ENCODE peak calls at places on chromosome 9, in five cellular contexts. One of them, this sample, is unnamed.

GRCh38 chr9:81490605-81491331 is 198.6 kb downstream of the TLE1 start:
- DNase-seq in adrenal gland: no peak
- DNase-seq in mucosa of descending colon: no peak
- DNase-seq in CD4-positive, alpha-beta T cell: no peak
- DNase-seq in right atrium auricular region: no peak
- DNase-seq in this sample: peak; percentile 73

GRCh38 chr9:34451545-34451944 is 6.8 kb downstream of the FAM219A start:
- DNase-seq in mucosa of descending colon: no peak
- DNase-seq in right atrium auricular region: no peak
- DNase-seq in adrenal gland: no peak
- DNase-seq in CD4-positive, alpha-beta T cell: no peak
- DNase-seq in this sample: peak; percentile 45

GRCh38 chr9:6498982-6499381 is 86.0 kb downstream of the UHRF2 start:
- DNase-seq in CD4-positive, alpha-beta T cell: no peak
- DNase-seq in mucosa of descending colon: no peak
- DNase-seq in adrenal gland: no peak
- DNase-seq in right atrium auricular region: no peak
- DNase-seq in this sample: peak; percentile 39

GRCh38 chr9:16918920-16919319 is 48.5 kb upstream of the BNC2 start:
- DNase-seq in CD4-positive, alpha-beta T cell: no peak
- DNase-seq in adrenal gland: no peak
- DNase-seq in right atrium auricular region: no peak
- DNase-seq in mucosa of descending colon: no peak
- DNase-seq in this sample: no peak

GRCh38 chr9:5712651-5713360 is 83.9 kb downstream of the RIC1 start:
- DNase-seq in adrenal gland: no peak
- DNase-seq in CD4-positive, alpha-beta T cell: no peak
- DNase-seq in mucosa of descending colon: no peak
- DNase-seq in right atrium auricular region: no peak
- DNase-seq in this sample: no peak

GRCh38 chr9:97271292-97271691 is 36.2 kb upstream of the CCDC180 start:
- DNase-seq in right atrium auricular region: no peak
- DNase-seq in CD4-positive, alpha-beta T cell: no peak
- DNase-seq in mucosa of descending colon: no peak
- DNase-seq in adrenal gland: no peak
- DNase-seq in this sample: no peak

GRCh38 chr9:105710638-105711037 is 16.3 kb downstream of the TMEM38B start:
- DNase-seq in right atrium auricular region: no peak
- DNase-seq in mucosa of descending colon: no peak
- DNase-seq in adrenal gland: no peak
- DNase-seq in CD4-positive, alpha-beta T cell: no peak
- DNase-seq in this sample: no peak

GRCh38 chr9:126833710-126834345 is 26.6 kb upstream of the ZBTB34 start:
- DNase-seq in mucosa of descending colon: no peak
- DNase-seq in adrenal gland: no peak
- DNase-seq in right atrium auricular region: no peak
- DNase-seq in CD4-positive, alpha-beta T cell: no peak
- DNase-seq in this sample: no peak

GRCh38 chr9:134870311-134870694 is 10.3 kb upstream of the FCN2 start:
- DNase-seq in right atrium auricular region: no peak
- DNase-seq in mucosa of descending colon: no peak
- DNase-seq in adrenal gland: no peak
- DNase-seq in CD4-positive, alpha-beta T cell: no peak
- DNase-seq in this sample: no peak

GRCh38 chr9:89743216-89743575 is 138.4 kb downstream of the GADD45G start:
- DNase-seq in adrenal gland: no peak
- DNase-seq in CD4-positive, alpha-beta T cell: no peak
- DNase-seq in right atrium auricular region: no peak
- DNase-seq in mucosa of descending colon: no peak
- DNase-seq in this sample: no peak

GRCh38 chr9:108859459-108860114 is 2.5 kb upstream of the ACTL7A start:
- DNase-seq in CD4-positive, alpha-beta T cell: no peak
- DNase-seq in right atrium auricular region: no peak
- DNase-seq in adrenal gland: no peak
- DNase-seq in mucosa of descending colon: no peak
- DNase-seq in this sample: peak; percentile 27

GRCh38 chr9:22790329-22790728 is 343.7 kb downstream of the DMRTA1 start:
- DNase-seq in adrenal gland: no peak
- DNase-seq in CD4-positive, alpha-beta T cell: no peak
- DNase-seq in right atrium auricular region: no peak
- DNase-seq in mucosa of descending colon: no peak
- DNase-seq in this sample: no peak

GRCh38 chr9:75798484-75798883 is 92.0 kb upstream of the PCSK5 start:
- DNase-seq in adrenal gland: no peak
- DNase-seq in right atrium auricular region: no peak
- DNase-seq in mucosa of descending colon: no peak
- DNase-seq in CD4-positive, alpha-beta T cell: no peak
- DNase-seq in this sample: no peak

GRCh38 chr9:37167456-37167855 is 47.1 kb downstream of the ZCCHC7 start:
- DNase-seq in adrenal gland: no peak
- DNase-seq in right atrium auricular region: no peak
- DNase-seq in mucosa of descending colon: no peak
- DNase-seq in CD4-positive, alpha-beta T cell: no peak
- DNase-seq in this sample: peak; percentile 9

GRCh38 chr9:133727277-133727875 is 10.8 kb downstream of the SARDH start:
- DNase-seq in right atrium auricular region: no peak
- DNase-seq in mucosa of descending colon: no peak
- DNase-seq in CD4-positive, alpha-beta T cell: no peak
- DNase-seq in adrenal gland: no peak
- DNase-seq in this sample: no peak

GRCh38 chr9:3043369-3043768 is 199.5 kb upstream of the PUM3 start:
- DNase-seq in right atrium auricular region: no peak
- DNase-seq in CD4-positive, alpha-beta T cell: no peak
- DNase-seq in adrenal gland: no peak
- DNase-seq in mucosa of descending colon: no peak
- DNase-seq in this sample: peak; percentile 12

GRCh38 chr9:2016411-2017208 is 1.5 kb downstream of the SMARCA2 start:
- DNase-seq in adrenal gland: peak; percentile 82
- DNase-seq in mucosa of descending colon: peak; percentile 89
- DNase-seq in right atrium auricular region: peak; percentile 86
- DNase-seq in CD4-positive, alpha-beta T cell: peak; percentile 51
- DNase-seq in this sample: peak; percentile 81

GRCh38 chr9:108412755-108413154 is 443.0 kb downstream of the ACTL7B start:
- DNase-seq in CD4-positive, alpha-beta T cell: no peak
- DNase-seq in right atrium auricular region: no peak
- DNase-seq in mucosa of descending colon: no peak
- DNase-seq in adrenal gland: no peak
- DNase-seq in this sample: no peak

GRCh38 chr9:114386886-114387677 is 700 bp downstream of the AKNA start:
- DNase-seq in CD4-positive, alpha-beta T cell: no peak
- DNase-seq in mucosa of descending colon: peak; percentile 82
- DNase-seq in right atrium auricular region: no peak
- DNase-seq in adrenal gland: no peak
- DNase-seq in this sample: peak; percentile 58

GRCh38 chr9:6997330-6997729 is 239.6 kb downstream of the KDM4C start:
- DNase-seq in CD4-positive, alpha-beta T cell: no peak
- DNase-seq in right atrium auricular region: no peak
- DNase-seq in mucosa of descending colon: no peak
- DNase-seq in adrenal gland: no peak
- DNase-seq in this sample: peak; percentile 46

DNA sequence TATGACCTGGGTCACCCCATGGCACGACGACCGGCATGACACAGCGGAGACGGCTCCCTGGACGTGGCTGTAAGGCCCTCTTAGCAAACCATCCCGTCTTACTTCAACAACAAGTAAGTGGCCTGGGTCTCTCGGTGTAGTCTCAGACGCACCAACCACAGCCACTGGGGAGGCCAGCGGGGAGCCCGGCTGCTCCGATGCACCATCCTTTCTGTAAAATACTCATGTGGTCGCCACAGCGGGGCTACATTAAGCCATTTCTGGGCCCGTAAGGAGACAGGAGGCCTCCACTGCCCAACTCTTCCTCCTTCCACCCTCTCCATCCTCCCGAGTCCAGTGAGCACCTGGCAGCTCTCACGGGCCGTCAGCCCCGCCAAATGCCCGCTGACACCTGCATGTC is 4.7 kb downstream of the QSOX2 start:
- DNase-seq in mucosa of descending colon: no peak
- DNase-seq in right atrium auricular region: no peak
- DNase-seq in CD4-positive, alpha-beta T cell: no peak
- DNase-seq in adrenal gland: no peak
- DNase-seq in this sample: no peak
- TF ChIP-seq CTCF in mucosa of descending colon: no peak
- TF ChIP-seq CTCF in right atrium auricular region: no peak
- TF ChIP-seq CTCF in CD4-positive, alpha-beta T cell: no peak
- TF ChIP-seq CTCF in adrenal gland: no peak
- TF ChIP-seq CTCF in this sample: no peak

DNA sequence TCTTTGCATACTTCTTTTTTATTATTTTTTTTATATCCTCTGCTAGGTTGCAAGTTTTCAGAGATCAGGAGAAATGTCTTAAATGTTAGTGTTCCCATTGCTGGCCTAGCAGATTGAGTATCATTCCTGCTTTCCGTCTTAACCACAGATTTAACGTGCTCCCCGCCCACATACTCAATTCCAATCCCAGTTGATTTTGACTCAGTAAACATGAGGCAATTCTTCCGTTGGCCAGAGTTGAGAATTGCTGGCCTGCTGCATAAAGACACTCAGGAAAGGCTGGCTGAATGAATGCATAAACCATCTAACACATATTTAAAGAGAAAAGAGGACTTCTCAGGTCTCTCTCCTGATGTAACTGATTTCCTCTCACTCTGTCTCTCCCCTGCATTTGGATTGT is 46.8 kb upstream of the PLPP6 start:
- DNase-seq in right atrium auricular region: no peak
- DNase-seq in adrenal gland: no peak
- DNase-seq in CD4-positive, alpha-beta T cell: no peak
- DNase-seq in mucosa of descending colon: no peak
- DNase-seq in this sample: peak; percentile 40
- TF ChIP-seq CTCF in right atrium auricular region: no peak
- TF ChIP-seq CTCF in adrenal gland: no peak
- TF ChIP-seq CTCF in CD4-positive, alpha-beta T cell: no peak
- TF ChIP-seq CTCF in mucosa of descending colon: no peak
- TF ChIP-seq CTCF in this sample: no peak

DNA sequence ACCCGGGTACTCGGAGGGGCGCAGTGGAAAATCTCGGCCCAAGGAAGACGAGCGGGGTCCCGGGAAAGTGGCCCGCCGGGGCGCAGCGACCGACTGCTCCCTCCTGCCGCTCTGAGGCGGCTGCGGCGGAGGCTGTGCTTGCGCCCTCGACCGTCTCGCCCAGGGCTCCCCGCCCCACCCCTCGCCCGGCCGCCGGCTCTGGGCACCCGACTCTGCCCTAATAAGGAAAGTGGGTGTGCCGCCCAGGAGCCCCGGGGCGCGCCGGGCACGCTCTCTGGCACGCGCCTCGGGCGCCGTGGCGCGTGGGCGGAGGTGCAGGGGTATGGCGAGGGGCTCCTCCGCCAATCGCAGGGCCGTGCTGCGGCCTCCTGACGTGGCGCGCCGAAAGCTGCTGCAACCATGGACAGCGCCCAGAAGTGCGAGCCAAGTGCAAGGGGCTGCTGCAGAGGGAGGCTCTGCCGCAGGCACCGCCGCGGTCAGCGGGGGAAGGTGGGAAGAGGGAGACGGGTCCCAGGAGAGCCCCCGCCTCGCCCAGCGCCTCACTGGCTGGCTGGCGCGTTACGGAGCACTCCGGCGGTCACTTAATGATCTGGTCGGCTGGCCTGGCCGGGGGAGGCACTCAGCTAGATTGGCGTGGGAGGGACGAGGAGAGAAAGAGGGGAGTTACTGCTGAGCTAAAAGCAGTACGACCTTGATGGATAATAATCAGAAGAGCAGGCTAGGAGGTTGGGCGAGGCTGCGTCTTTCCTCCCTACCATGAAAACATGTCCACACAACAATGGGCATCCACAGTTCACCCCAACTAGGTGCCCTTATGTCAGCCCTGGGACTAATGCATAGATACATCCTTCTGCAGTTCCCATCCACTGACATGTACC is at the start of gene PRUNE2:
- DNase-seq in mucosa of descending colon: peak; percentile 90
- DNase-seq in adrenal gland: peak; percentile 70
- DNase-seq in CD4-positive, alpha-beta T cell: no peak
- DNase-seq in right atrium auricular region: peak; percentile 69
- DNase-seq in this sample: peak; percentile 89
- TF ChIP-seq CTCF in mucosa of descending colon: no peak
- TF ChIP-seq CTCF in adrenal gland: no peak
- TF ChIP-seq CTCF in CD4-positive, alpha-beta T cell: no peak
- TF ChIP-seq CTCF in right atrium auricular region: no peak
- TF ChIP-seq CTCF in this sample: no peak

GRCh38 chr9:110950041-110950645 is 88.1 kb downstream of the LPAR1 start:
- DNase-seq in adrenal gland: no peak
- DNase-seq in CD4-positive, alpha-beta T cell: no peak
- DNase-seq in mucosa of descending colon: no peak
- DNase-seq in right atrium auricular region: no peak
- DNase-seq in this sample: no peak

GRCh38 chr9:110947645-110948044 is 90.6 kb downstream of the LPAR1 start:
- DNase-seq in mucosa of descending colon: no peak
- DNase-seq in right atrium auricular region: no peak
- DNase-seq in CD4-positive, alpha-beta T cell: no peak
- DNase-seq in adrenal gland: no peak
- DNase-seq in this sample: no peak

GRCh38 chr9:110954822-110955291 is 83.4 kb downstream of the LPAR1 start:
- DNase-seq in right atrium auricular region: no peak
- DNase-seq in mucosa of descending colon: no peak
- DNase-seq in adrenal gland: no peak
- DNase-seq in CD4-positive, alpha-beta T cell: no peak
- DNase-seq in this sample: no peak

GRCh38 chr9:110949081-110949480 is 89.2 kb downstream of the LPAR1 start:
- DNase-seq in CD4-positive, alpha-beta T cell: no peak
- DNase-seq in right atrium auricular region: no peak
- DNase-seq in mucosa of descending colon: no peak
- DNase-seq in adrenal gland: no peak
- DNase-seq in this sample: peak; percentile 21

GRCh38 chr9:110952018-110952864 is 86.0 kb downstream of the LPAR1 start:
- DNase-seq in right atrium auricular region: no peak
- DNase-seq in adrenal gland: no peak
- DNase-seq in mucosa of descending colon: no peak
- DNase-seq in CD4-positive, alpha-beta T cell: no peak
- DNase-seq in this sample: no peak
- TF ChIP-seq CTCF in right atrium auricular region: no peak
- TF ChIP-seq CTCF in adrenal gland: no peak
- TF ChIP-seq CTCF in mucosa of descending colon: no peak
- TF ChIP-seq CTCF in CD4-positive, alpha-beta T cell: no peak
- TF ChIP-seq CTCF in this sample: no peak

DNA sequence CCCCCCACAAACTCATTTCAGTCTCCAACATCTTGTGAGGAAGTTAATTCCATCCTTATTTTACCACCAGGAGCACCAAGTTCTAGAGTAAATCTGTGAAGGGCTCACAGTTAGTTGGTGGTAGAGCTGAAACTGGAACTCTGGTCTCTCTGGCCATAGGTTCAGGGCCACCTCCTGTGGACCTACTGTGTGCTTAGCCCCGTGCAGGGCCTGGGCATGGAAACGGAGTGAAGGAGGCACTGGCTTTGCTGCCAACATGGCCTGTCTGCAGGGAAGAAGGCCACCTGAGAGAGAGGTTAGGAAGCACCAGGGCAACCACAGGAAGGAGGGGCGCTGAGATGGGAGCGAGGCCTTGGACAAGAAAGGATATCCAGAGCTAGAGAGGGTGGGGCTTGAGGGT is 16.1 kb upstream of the DAB2IP start:
- DNase-seq in CD4-positive, alpha-beta T cell: no peak
- DNase-seq in mucosa of descending colon: no peak
- DNase-seq in adrenal gland: no peak
- DNase-seq in right atrium auricular region: no peak
- DNase-seq in this sample: no peak
- TF ChIP-seq CTCF in CD4-positive, alpha-beta T cell: no peak
- TF ChIP-seq CTCF in mucosa of descending colon: no peak
- TF ChIP-seq CTCF in adrenal gland: no peak
- TF ChIP-seq CTCF in right atrium auricular region: no peak
- TF ChIP-seq CTCF in this sample: no peak